ENCODE peak calls at places on chromosomes 11 and 22, in five cellular contexts. B is IMR-90, R is GM23248, S is neural progenitor cell, F is colonic mucosa. D is an unnamed sample. For H3K4me1, the result is how much of the 10 kb centered on the place peaks cover.

GRCh38 chr11:64870176-64870892 is 8.1 kb downstream of the EHD1 start:
- DNase-seq in F (no peak), R (peak), S (peak), B (peak), D (peak)

GRCh38 chr11:133982901-133983300 is 26.1 kb upstream of the IGSF9B start:
- DNase-seq in R (no peak), S (no peak), B (no peak), F (no peak), D (no peak)

GRCh38 chr22:39475337-39475736 is 18.5 kb downstream of the MGAT3 start:
- DNase-seq in S (no peak), B (no peak), F (no peak), R (no peak), D (no peak)

GRCh38 chr11:1644601-1645356 is 15.2 kb downstream of the KRTAP5-5 start:
- DNase-seq in S (no peak), B (no peak), F (no peak), R (no peak), D (no peak)

GRCh38 chr11:86671386-86672006 is 920 bp downstream of the ME3 start:
- DNase-seq in R (peak), B (no peak), F (peak), S (peak), D (no peak)

GRCh38 chr11:44680982-44681597 is 45.7 kb upstream of the TSPAN18 start:
- DNase-seq in B (no peak), S (no peak), F (no peak), R (peak), D (peak)

GRCh38 chr11:87463486-87464102 is 425.9 kb downstream of the TMEM135 start:
- DNase-seq in S (peak), R (peak), B (peak), F (no peak), D (peak)

GRCh38 chr22:48579035-48579914 is 1248.4 kb downstream of the BRD1 start:
- DNase-seq in R (no peak), S (peak), F (no peak), B (no peak), D (no peak)

GRCh38 chr22:47163876-47164513 is 401.5 kb downstream of the TBC1D22A start:
- DNase-seq in F (no peak), S (no peak), R (no peak), B (no peak), D (no peak)

GRCh38 chr22:43399338-43399979 is 12.4 kb upstream of the MPPED1 start:
- DNase-seq in R (no peak), F (no peak), B (no peak), S (no peak), D (no peak)

GRCh38 chr11:110121204-110121603 is 28.0 kb downstream of the ZC3H12C start:
- DNase-seq in F (no peak), S (no peak), R (peak), B (peak), D (no peak)

GRCh38 chr22:45671051-45671782 is 417 bp upstream of the ATXN10 start:
- DNase-seq in F (peak), B (no peak), S (peak), R (peak), D (peak)

GRCh38 chr11:66283461-66284105 is 5.4 kb downstream of the YIF1A start:
- DNase-seq in R (no peak), F (no peak), B (no peak), S (no peak), D (no peak)

GRCh38 chr11:12526789-12527188 is 147.4 kb upstream of the TEAD1 start:
- DNase-seq in S (no peak), B (peak), F (no peak), R (peak), D (no peak)

GRCh38 chr11:69637956-69638871 is 2.7 kb upstream of the CCND1 start:
- DNase-seq in B (peak), S (peak), F (peak), R (peak), D (peak)

GRCh38 chr22:24977370-24978230 is 25.1 kb downstream of the KIAA1671 start:
- DNase-seq in F (peak), B (no peak), S (peak), R (no peak), D (peak)

GRCh38 chr11:94171693-94172440 is 43.2 kb downstream of the PANX1 start:
- DNase-seq in F (peak), S (peak), R (peak), B (peak), D (peak)

GRCh38 chr22:38901111-38901641 is 29.2 kb upstream of the CBX6 start:
- DNase-seq in R (no peak), B (no peak), F (no peak), S (no peak), D (no peak)

GRCh38 chr11:36326524-36327419 is 30.7 kb downstream of the PRR5L start:
- DNase-seq in B (no peak), F (peak), R (no peak), S (no peak), D (peak)

GRCh38 chr22:40421082-40421350 is 50.6 kb downstream of the SGSM3 start:
- DNase-seq in S (no peak), F (no peak), R (no peak), B (no peak), D (no peak)

GRCh38 chr11:22920939-22921565 is 60.8 kb upstream of the CCDC179 start:
- DNase-seq in F (peak), B (peak), R (peak), S (peak), D (peak)

GRCh38 chr11:12278766-12279671 is 98.4 kb upstream of the PARVA start:
- DNase-seq in F (no peak), B (no peak), R (no peak), S (no peak), D (no peak)

GRCh38 chr11:31802990-31803812 is 7.9 kb downstream of the PAX6 start:
- DNase-seq in F (no peak), B (no peak), S (peak), R (no peak), D (peak)

GRCh38 chr11:85171648-85172257 is 455.4 kb downstream of the DLG2 start:
- DNase-seq in B (no peak), R (no peak), F (no peak), S (no peak), D (peak)

GRCh38 chr11:33437529-33437928 is 180.3 kb downstream of the HIPK3 start:
- DNase-seq in F (no peak), R (no peak), B (no peak), S (no peak), D (no peak)

GRCh38 chr11:85180528-85180927 is 446.6 kb downstream of the DLG2 start:
- DNase-seq in F (no peak), S (no peak), B (no peak), R (no peak), D (no peak)

GRCh38 chr22:33247758-33248157 is 189.6 kb upstream of the SYN3 start:
- DNase-seq in S (no peak), F (no peak), R (peak), B (no peak), D (no peak)

GRCh38 chr22:35638408-35638807 is 9.8 kb upstream of the APOL6 start:
- DNase-seq in R (peak), S (peak), F (peak), B (peak), D (no peak)

GRCh38 chr22:49298834-49299750 is 528.6 kb downstream of the BRD1 start:
- DNase-seq in F (no peak), S (no peak), B (no peak), R (no peak), D (no peak)

GRCh38 chr11:61026121-61027031 is 54.9 kb downstream of the CD6 start:
- DNase-seq in F (no peak), S (no peak), R (no peak), B (no peak), D (no peak)

GRCh38 chr11:86571273-86571948 is 101.0 kb downstream of the ME3 start:
- DNase-seq in R (no peak), B (no peak), S (peak), F (peak), D (peak)

GRCh38 chr22:17891427-17892167 is 117.3 kb upstream of the BID start:
- DNase-seq in S (peak), R (no peak), B (no peak), F (peak), D (peak)

GRCh38 chr11:3010004-3010403 is 17.9 kb upstream of the NAP1L4 start:
- DNase-seq in F (no peak), B (no peak), S (no peak), R (no peak), D (no peak)

GRCh38 chr11:122248939-122249338 is 132.9 kb upstream of the BLID start:
- DNase-seq in R (no peak), B (peak), S (no peak), F (no peak), D (no peak)

GRCh38 chr11:67496113-67496512 is 9.1 kb downstream of the PITPNM1 start:
- DNase-seq in B (no peak), F (no peak), R (no peak), S (no peak), D (no peak)

GRCh38 chr22:41822289-41823057 is 10.4 kb upstream of the SREBF2 start:
- DNase-seq in F (no peak), S (peak), R (peak), B (peak), D (peak)

GRCh38 chr22:36220457-36220921 is 18.8 kb downstream of the APOL2 start:
- DNase-seq in R (peak), F (no peak), S (peak), B (peak), D (peak)

GRCh38 chr22:17665884-17666283 is 27.3 kb downstream of the BCL2L13 start:
- DNase-seq in R (peak), B (peak), S (no peak), F (no peak), D (no peak)

GRCh38 chr22:46754110-46754799 is 8.2 kb upstream of the TBC1D22A start:
- DNase-seq in B (peak), S (no peak), R (peak), F (peak), D (no peak)

GRCh38 chr11:46294365-46295309 is 17.2 kb downstream of the CREB3L1 start:
- DNase-seq in R (peak), F (no peak), S (peak), B (peak), D (peak)

GRCh38 chr22:22920910-22921550 is 33.4 kb downstream of the IGLL5 start:
- DNase-seq in B (no peak), F (no peak), S (no peak), R (no peak), D (no peak)

GRCh38 chr22:22922954-22923319 is 35.3 kb downstream of the IGLL5 start:
- DNase-seq in R (no peak), F (no peak), B (no peak), S (no peak), D (no peak)

GRCh38 chr22:22920104-22920654 is 32.6 kb downstream of the IGLL5 start:
- DNase-seq in R (no peak), F (no peak), S (no peak), B (no peak), D (no peak)

GRCh38 chr22:22923379-22923778 is 35.8 kb downstream of the IGLL5 start:
- DNase-seq in F (no peak), B (no peak), S (no peak), R (no peak), D (no peak)

DNA sequence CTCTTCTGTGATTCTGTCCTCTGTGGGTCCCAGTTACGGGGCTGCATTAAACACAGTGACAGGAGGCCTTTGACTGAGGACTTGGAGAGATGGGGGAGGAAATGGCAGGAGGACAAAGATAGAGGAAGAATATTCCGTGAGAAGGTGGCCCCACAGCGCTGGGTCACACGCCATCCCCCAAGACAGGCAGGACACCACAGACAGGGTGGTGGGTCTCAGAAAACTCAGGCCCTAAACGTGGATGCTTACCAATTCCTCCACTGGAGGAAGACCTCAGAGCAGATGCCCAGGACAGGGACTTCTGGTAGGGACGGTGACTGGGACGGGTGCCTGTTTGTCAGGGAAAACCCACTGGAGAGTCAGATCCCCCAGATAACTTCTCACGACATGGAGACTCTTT is 34.0 kb downstream of the IGLL5 start:
- DNase-seq in R (no peak), S (no peak), F (no peak), B (no peak), D (no peak)
- H3K9ac ChIP-seq in R (no peak), S (no peak), F (no peak), B (no peak), D (no peak)

DNA sequence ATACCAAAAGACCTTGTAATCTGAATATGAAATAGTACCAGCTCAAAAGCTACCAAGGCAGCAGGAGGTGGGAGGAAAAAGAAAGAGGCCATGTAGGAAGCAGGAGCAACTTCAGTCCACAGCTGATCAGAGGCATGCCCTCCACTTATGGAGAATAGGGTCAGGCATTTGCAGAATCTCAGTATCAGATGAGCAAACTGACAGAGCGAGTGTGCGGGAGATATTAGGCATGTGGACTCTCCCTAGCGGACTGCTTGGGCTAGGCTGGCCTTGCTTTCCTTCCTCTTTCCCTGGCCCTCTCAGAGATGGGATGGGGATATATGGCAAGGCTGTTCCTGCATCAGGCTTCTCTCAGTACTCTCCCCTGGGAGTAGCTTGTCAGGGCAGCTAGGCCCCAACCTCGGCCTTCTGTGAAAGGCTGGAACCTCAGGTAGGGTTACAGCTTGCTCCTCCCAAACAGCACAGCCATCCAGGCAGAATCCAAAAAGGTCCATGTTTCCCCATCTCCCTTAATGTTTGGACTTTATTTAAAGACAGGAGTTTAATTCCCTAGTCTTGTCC is 37.0 kb downstream of the ETS1 start:
- DNase-seq in S (no peak), B (no peak), F (no peak), R (no peak), D (no peak)
- H3K4me1 ChIP-seq in S (under half), B (under half), F (under half), R (under half), D (under half)

DNA sequence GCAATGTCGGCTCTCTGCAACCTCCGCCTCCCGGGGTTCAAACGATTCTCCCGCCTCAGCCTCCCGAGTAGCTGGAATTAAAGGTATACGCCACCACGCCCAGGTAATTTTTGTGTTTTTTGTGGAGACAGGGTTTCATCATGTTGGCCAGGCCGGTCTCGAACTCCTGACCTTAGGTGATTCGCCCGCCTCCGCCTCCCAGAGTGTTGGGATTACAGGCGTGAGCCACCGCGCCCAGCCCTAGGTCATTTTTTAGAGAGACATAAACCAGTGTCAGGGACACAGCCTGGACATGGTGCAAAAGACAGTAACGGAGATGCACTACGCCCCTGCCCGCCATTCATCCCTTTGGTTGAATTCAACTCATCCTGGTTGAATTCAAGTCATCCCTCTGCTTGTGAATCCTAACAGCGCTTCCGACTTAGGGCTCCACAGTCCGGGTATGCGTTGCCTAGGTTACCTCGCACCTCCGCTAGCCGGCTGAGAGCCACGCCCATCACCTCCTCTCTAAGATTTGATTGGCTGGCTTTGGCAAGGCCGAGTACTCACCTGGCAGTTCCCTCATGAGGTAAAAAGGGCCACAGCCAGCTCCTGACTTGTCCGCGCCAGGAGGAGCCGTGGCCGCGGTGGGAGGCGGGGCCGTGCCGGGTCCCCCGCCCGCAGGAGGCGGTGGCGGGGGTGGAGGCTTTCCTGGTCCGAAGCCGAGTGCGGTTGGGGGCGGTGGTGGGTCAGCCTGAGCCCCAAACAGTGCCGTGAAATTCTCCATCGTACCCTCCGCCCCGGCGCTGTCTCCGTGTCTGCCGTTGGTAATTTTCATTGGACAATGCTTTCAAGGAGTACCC is at the start of gene MED19:
- DNase-seq in B (peak), R (peak), F (peak), S (peak), D (peak)
- H3K27ac ChIP-seq in B (peak), R (peak), F (peak), S (peak), D (peak)

DNA sequence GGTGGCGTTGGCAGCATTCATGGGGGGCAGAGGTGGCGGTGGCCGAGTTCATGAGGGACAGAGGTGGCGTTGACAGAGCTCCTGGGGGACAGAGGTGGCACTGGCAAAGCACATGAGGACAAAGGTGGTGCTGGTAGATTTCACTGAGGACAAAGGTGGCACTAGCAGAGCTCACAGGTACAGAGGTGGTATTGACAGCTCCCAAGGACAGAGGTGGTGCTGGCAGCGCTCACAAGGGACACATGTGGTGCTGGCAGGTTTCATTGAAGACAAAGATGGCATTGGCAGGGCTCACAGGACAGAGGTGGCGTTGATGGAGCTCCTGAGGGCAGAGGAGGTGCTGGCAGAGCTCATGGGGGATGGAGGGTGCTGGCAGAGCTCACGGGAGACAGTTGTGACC is 425.4 kb downstream of the CTTN start:
- DNase-seq in R (no peak), F (no peak), B (no peak), S (no peak), D (no peak)
- H3K9ac ChIP-seq in R (no peak), F (no peak), B (no peak), S (no peak), D (no peak)

GRCh38 chr11:78768947-78769346 is 194.3 kb upstream of the NARS2 start:
- DNase-seq in R (no peak), B (peak), F (no peak), S (no peak), D (no peak)
- H3K4me1 ChIP-seq in R (under half), B (under half), F (under half), S (under half), D (under half)

GRCh38 chr11:130560000-130560852 is 111.8 kb downstream of the ADAMTS15 start:
- DNase-seq in F (peak), B (no peak), R (no peak), S (no peak), D (peak)
- H3K27ac ChIP-seq in F (no peak), B (no peak), R (no peak), S (no peak), D (peak)

DNA sequence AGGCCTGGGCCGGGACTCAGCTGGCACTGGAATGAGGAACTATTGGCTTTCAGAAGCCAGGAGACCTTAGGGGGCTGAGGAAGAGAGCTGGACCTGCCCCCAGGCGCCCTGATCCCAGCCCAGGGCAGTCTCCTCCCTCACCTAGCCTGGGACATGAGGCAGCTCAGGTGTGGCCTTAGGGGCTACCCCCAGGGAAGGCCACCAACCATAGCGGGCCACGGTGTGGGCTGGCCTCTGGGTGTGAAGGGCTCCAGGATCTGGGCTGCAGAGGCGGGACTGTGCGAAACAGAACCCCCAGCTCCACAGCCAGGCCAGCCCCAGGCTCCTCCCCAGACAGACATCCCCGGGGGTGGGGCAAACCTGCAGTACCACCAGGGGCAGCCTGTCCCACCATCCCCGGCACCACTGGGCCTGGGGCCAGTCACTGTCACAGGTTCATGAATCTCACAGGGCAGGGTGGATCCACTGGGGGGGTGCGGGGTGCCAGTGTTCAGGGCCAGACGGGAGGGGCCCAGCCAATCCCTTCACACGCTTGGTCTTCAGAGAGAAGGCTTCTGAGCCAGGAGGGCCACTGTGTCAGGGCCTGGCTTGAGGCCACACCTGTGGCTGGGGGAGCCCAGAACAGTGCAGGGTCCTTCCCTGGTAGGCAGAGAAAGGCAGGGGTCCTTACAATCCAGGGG is 3.5 kb downstream of the PLXNB2 start:
- DNase-seq in F (peak), R (peak), S (peak), B (no peak), D (peak)
- H3K9ac ChIP-seq in F (peak), R (peak), S (no peak), B (peak), D (no peak)

DNA sequence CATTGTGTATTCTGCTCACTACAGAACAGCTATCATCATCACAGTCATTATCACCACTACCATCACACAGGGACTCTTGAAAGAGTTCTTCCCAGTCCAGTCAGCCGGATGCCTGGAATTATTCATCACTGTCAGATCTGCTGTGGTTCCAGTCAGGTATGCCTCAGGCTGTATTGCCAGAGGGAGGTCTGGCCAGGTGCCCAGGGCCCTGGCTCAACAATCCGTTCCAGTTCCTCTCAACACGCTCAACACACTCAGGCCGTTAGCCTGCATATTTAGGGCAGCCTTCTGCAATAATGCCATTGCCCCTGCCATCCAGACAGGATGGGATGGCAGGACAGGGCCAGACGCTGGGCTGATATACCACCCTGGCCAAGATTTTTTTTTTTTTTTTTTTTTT is 28.6 kb upstream of the RASL10A start:
- DNase-seq in S (no peak), B (peak), F (no peak), R (peak), D (peak)
- H3K4me1 ChIP-seq in S (under half), B (under half), F (under half), R (under half), D (under half)

D was measured in mesendoderm.